ENCODE peak calls at places on chromosomes 7 and 10, in five cellular contexts. J is hepatocyte; O is Calu3; A is stimulated activated effector memory CD8-positive, alpha-beta T cell treated with anti-CD3 and anti-CD28 coated beads, Interleukin-12 subunit alpha, Interleukin-12 subunit beta, amount 100 ng/mL, for 72 hours; M is amniotic stem cell. R is an unnamed sample.

GRCh38 chr10:46523119-46523880 is 33.2 kb downstream of the GPRIN2 start:
- DNase-seq in J (no peak), O (peak), A (no peak), M (no peak), R (no peak)

GRCh38 chr7:97024209-97025129 is at the start of gene DLX5:
- DNase-seq in J (peak), O (peak), A (no peak), M (peak), R (peak)

GRCh38 chr10:46544989-46545791 is 11.3 kb downstream of the GPRIN2 start:
- DNase-seq in J (no peak), O (peak), A (no peak), M (no peak), R (no peak)

GRCh38 chr7:149772821-149773425 is 465 bp downstream of the ZNF467 start:
- DNase-seq in J (peak), O (no peak), A (no peak), M (no peak), R (peak)

GRCh38 chr7:80548790-80549530 is 37.1 kb upstream of the GNAT3 start:
- DNase-seq in J (no peak), O (no peak), A (no peak), M (no peak), R (peak)

GRCh38 chr10:124217906-124218769 is 124.7 kb upstream of the CHST15 start:
- DNase-seq in J (no peak), O (no peak), A (no peak), M (no peak), R (peak)

GRCh38 chr10:86538547-86538946 is 17.0 kb upstream of the WAPL start:
- DNase-seq in J (no peak), O (no peak), A (no peak), M (no peak), R (no peak)

GRCh38 chr7:26397786-26398435 is 106.2 kb downstream of the SNX10 start:
- DNase-seq in J (peak), O (peak), A (peak), M (no peak), R (peak)

GRCh38 chr7:47622946-47623640 is 41.2 kb upstream of the TNS3 start:
- DNase-seq in J (peak), O (no peak), A (no peak), M (peak), R (peak)

GRCh38 chr10:13335881-13336280 is 12.2 kb downstream of the SEPHS1 start:
- DNase-seq in J (no peak), O (no peak), A (no peak), M (no peak), R (no peak)

GRCh38 chr10:49569031-49569765 is 30.3 kb upstream of the ERCC6 start:
- DNase-seq in J (no peak), O (peak), A (no peak), M (no peak), R (no peak)

GRCh38 chr7:98365863-98366561 is 34.9 kb downstream of the BAIAP2L1 start:
- DNase-seq in J (no peak), O (no peak), A (no peak), M (no peak), R (no peak)

GRCh38 chr7:16801111-16801542 is 3.7 kb downstream of the AGR2 start:
- DNase-seq in J (peak), O (no peak), A (no peak), M (peak), R (peak)

GRCh38 chr7:12291870-12292269 is 80.8 kb downstream of the TMEM106B start:
- DNase-seq in J (no peak), O (no peak), A (no peak), M (no peak), R (no peak)

GRCh38 chr7:95180-95862 is 97.0 kb upstream of the FAM20C start:
- DNase-seq in J (no peak), O (peak), A (no peak), M (no peak), R (no peak)

GRCh38 chr7:7257899-7258692 is 75.8 kb downstream of the C1GALT1 start:
- DNase-seq in J (no peak), O (no peak), A (no peak), M (no peak), R (peak)

GRCh38 chr7:97020601-97021442 is 3.8 kb downstream of the DLX5 start:
- DNase-seq in J (no peak), O (no peak), A (no peak), M (no peak), R (peak)

GRCh38 chr10:74177140-74177677 is 26.2 kb downstream of the ADK start:
- DNase-seq in J (peak), O (peak), A (no peak), M (no peak), R (peak)

GRCh38 chr7:150936018-150936417 is 42.1 kb downstream of the KCNH2 start:
- DNase-seq in J (no peak), O (no peak), A (no peak), M (no peak), R (no peak)

GRCh38 chr10:110416776-110417732 is 80.7 kb upstream of the DUSP5 start:
- DNase-seq in J (no peak), O (peak), A (no peak), M (no peak), R (no peak)

GRCh38 chr10:34311679-34312078 is 503.4 kb downstream of the PARD3 start:
- DNase-seq in J (no peak), O (no peak), A (no peak), M (no peak), R (no peak)

R was measured in left kidney.